ENCODE peak calls at places on chromosomes 13 and 19, in six cellular contexts. One of them, this sample, is unnamed.

GRCh38 chr13:50846861-50847475 is 3.5 kb upstream of the DLEU7 start:
- DNase-seq in stimulated activated CD8-positive, alpha-beta memory T cell treated with anti-CD3 and anti-CD28 coated beads, Interleukin-7, amount 100 ng/mL, for 48 hours: no peak
- DNase-seq in stimulated activated CD4-positive, alpha-beta T cell treated with anti-CD3 and anti-CD28 coated beads, Interleukin-12 subunit alpha, Interleukin-12 subunit beta, amount 100 ng/mL, for 24 hours: no peak
- DNase-seq in cardiac fibroblast: no peak
- DNase-seq in AG09319: no peak
- DNase-seq in iPS-NIHi11: no peak
- DNase-seq in this sample: no peak

GRCh38 chr13:110236831-110237261 is 70.1 kb downstream of the COL4A1 start:
- DNase-seq in stimulated activated CD8-positive, alpha-beta memory T cell treated with anti-CD3 and anti-CD28 coated beads, Interleukin-7, amount 100 ng/mL, for 48 hours: no peak
- DNase-seq in stimulated activated CD4-positive, alpha-beta T cell treated with anti-CD3 and anti-CD28 coated beads, Interleukin-12 subunit alpha, Interleukin-12 subunit beta, amount 100 ng/mL, for 24 hours: no peak
- DNase-seq in cardiac fibroblast: no peak
- DNase-seq in AG09319: no peak
- DNase-seq in iPS-NIHi11: no peak
- DNase-seq in this sample: no peak

GRCh38 chr19:16605552-16605951 is 22.5 kb downstream of the MED26 start:
- DNase-seq in stimulated activated CD8-positive, alpha-beta memory T cell treated with anti-CD3 and anti-CD28 coated beads, Interleukin-7, amount 100 ng/mL, for 48 hours: no peak
- DNase-seq in stimulated activated CD4-positive, alpha-beta T cell treated with anti-CD3 and anti-CD28 coated beads, Interleukin-12 subunit alpha, Interleukin-12 subunit beta, amount 100 ng/mL, for 24 hours: no peak
- DNase-seq in cardiac fibroblast: no peak
- DNase-seq in AG09319: no peak
- DNase-seq in iPS-NIHi11: no peak
- DNase-seq in this sample: no peak

GRCh38 chr19:42450314-42450934 is 7.7 kb upstream of the CXCL17 start:
- DNase-seq in stimulated activated CD8-positive, alpha-beta memory T cell treated with anti-CD3 and anti-CD28 coated beads, Interleukin-7, amount 100 ng/mL, for 48 hours: peak
- DNase-seq in stimulated activated CD4-positive, alpha-beta T cell treated with anti-CD3 and anti-CD28 coated beads, Interleukin-12 subunit alpha, Interleukin-12 subunit beta, amount 100 ng/mL, for 24 hours: peak
- DNase-seq in cardiac fibroblast: peak
- DNase-seq in AG09319: peak
- DNase-seq in iPS-NIHi11: peak
- DNase-seq in this sample: peak

GRCh38 chr13:40059540-40060232 is 404.2 kb downstream of the COG6 start:
- DNase-seq in stimulated activated CD8-positive, alpha-beta memory T cell treated with anti-CD3 and anti-CD28 coated beads, Interleukin-7, amount 100 ng/mL, for 48 hours: no peak
- DNase-seq in stimulated activated CD4-positive, alpha-beta T cell treated with anti-CD3 and anti-CD28 coated beads, Interleukin-12 subunit alpha, Interleukin-12 subunit beta, amount 100 ng/mL, for 24 hours: no peak
- DNase-seq in cardiac fibroblast: peak
- DNase-seq in AG09319: no peak
- DNase-seq in iPS-NIHi11: no peak
- DNase-seq in this sample: no peak

GRCh38 chr13:77325371-77325941 is 1.4 kb downstream of the MYCBP2 start:
- DNase-seq in stimulated activated CD8-positive, alpha-beta memory T cell treated with anti-CD3 and anti-CD28 coated beads, Interleukin-7, amount 100 ng/mL, for 48 hours: no peak
- DNase-seq in stimulated activated CD4-positive, alpha-beta T cell treated with anti-CD3 and anti-CD28 coated beads, Interleukin-12 subunit alpha, Interleukin-12 subunit beta, amount 100 ng/mL, for 24 hours: no peak
- DNase-seq in cardiac fibroblast: peak
- DNase-seq in AG09319: no peak
- DNase-seq in iPS-NIHi11: no peak
- DNase-seq in this sample: peak

GRCh38 chr19:18020212-18021067 is 12.5 kb downstream of the ARRDC2 start:
- DNase-seq in stimulated activated CD8-positive, alpha-beta memory T cell treated with anti-CD3 and anti-CD28 coated beads, Interleukin-7, amount 100 ng/mL, for 48 hours: no peak
- DNase-seq in stimulated activated CD4-positive, alpha-beta T cell treated with anti-CD3 and anti-CD28 coated beads, Interleukin-12 subunit alpha, Interleukin-12 subunit beta, amount 100 ng/mL, for 24 hours: no peak
- DNase-seq in cardiac fibroblast: peak
- DNase-seq in AG09319: no peak
- DNase-seq in iPS-NIHi11: peak
- DNase-seq in this sample: no peak

GRCh38 chr13:69935043-69935442 is 172.6 kb upstream of the ATXN8OS start:
- DNase-seq in stimulated activated CD8-positive, alpha-beta memory T cell treated with anti-CD3 and anti-CD28 coated beads, Interleukin-7, amount 100 ng/mL, for 48 hours: no peak
- DNase-seq in stimulated activated CD4-positive, alpha-beta T cell treated with anti-CD3 and anti-CD28 coated beads, Interleukin-12 subunit alpha, Interleukin-12 subunit beta, amount 100 ng/mL, for 24 hours: no peak
- DNase-seq in cardiac fibroblast: no peak
- DNase-seq in AG09319: no peak
- DNase-seq in iPS-NIHi11: no peak
- DNase-seq in this sample: no peak

GRCh38 chr19:42201489-42202289 is 15.8 kb downstream of the DEDD2 start:
- DNase-seq in stimulated activated CD8-positive, alpha-beta memory T cell treated with anti-CD3 and anti-CD28 coated beads, Interleukin-7, amount 100 ng/mL, for 48 hours: no peak
- DNase-seq in stimulated activated CD4-positive, alpha-beta T cell treated with anti-CD3 and anti-CD28 coated beads, Interleukin-12 subunit alpha, Interleukin-12 subunit beta, amount 100 ng/mL, for 24 hours: peak
- DNase-seq in cardiac fibroblast: no peak
- DNase-seq in AG09319: no peak
- DNase-seq in iPS-NIHi11: no peak
- DNase-seq in this sample: no peak

This sample was measured in NCI-H1694.